ENCODE peak calls at places on chromosome 7, in four cellular contexts. D, V, P and T are unnamed samples.
A peak's percentile ranks its signal among the peaks of the same experiment; 100 is the strongest.

GRCh38 chr7:4817178-4817905 is 41.9 kb downstream of the AP5Z1 start:
- DNase-seq in D (no peak), V (no peak), P (no peak), T (no peak)

GRCh38 chr7:80481196-80481884 is 30.5 kb downstream of the GNAT3 start:
- DNase-seq in D (no peak), V (no peak), P (no peak), T (no peak)

GRCh38 chr7:151705744-151706567 is 171.0 kb downstream of the PRKAG2 start:
- DNase-seq in D (peak; percentile 30), V (peak; percentile 85), P (peak; percentile 55), T (peak; percentile 56)

GRCh38 chr7:19754521-19755116 is 18.8 kb downstream of the TMEM196 start:
- DNase-seq in D (peak; percentile 35), V (peak; percentile 12), P (peak; percentile 11), T (peak; percentile 51)

GRCh38 chr7:55052081-55052480 is 33.3 kb downstream of the EGFR start:
- DNase-seq in D (no peak), V (no peak), P (no peak), T (no peak)

GRCh38 chr7:139078399-139078798 is 31.1 kb downstream of the ZC3HAV1 start:
- DNase-seq in D (no peak), V (no peak), P (no peak), T (no peak)

GRCh38 chr7:140081774-140082425 is 19.1 kb upstream of the PARP12 start:
- DNase-seq in D (no peak), V (no peak), P (no peak), T (no peak)

GRCh38 chr7:75649462-75649861 is 89.3 kb downstream of the HIP1 start:
- DNase-seq in D (no peak), V (no peak), P (no peak), T (no peak)

GRCh38 chr7:128351296-128352123 is 7.8 kb upstream of the RBM28 start:
- DNase-seq in D (no peak), V (peak; percentile 48), P (no peak), T (no peak)

GRCh38 chr7:47266131-47266706 is 315.7 kb downstream of the TNS3 start:
- DNase-seq in D (peak; percentile 82), V (peak; percentile 83), P (peak; percentile 71), T (peak; percentile 32)

GRCh38 chr7:43458330-43458729 is 124.6 kb upstream of the STK17A start:
- DNase-seq in D (no peak), V (no peak), P (no peak), T (no peak)

GRCh38 chr7:93194368-93194767 is 31.9 kb downstream of the HEPACAM2 start:
- DNase-seq in D (peak; percentile 3), V (no peak), P (no peak), T (no peak)

GRCh38 chr7:54542920-54543539 is 855 bp downstream of the VSTM2A start:
- DNase-seq in D (no peak), V (peak; percentile 58), P (no peak), T (no peak)

GRCh38 chr7:127619681-127620405 is 1.9 kb upstream of the PAX4 start:
- DNase-seq in D (no peak), V (peak; percentile 41), P (peak; percentile 11), T (no peak)

GRCh38 chr7:71120096-71120495 is 11.8 kb upstream of the GALNT17 start:
- DNase-seq in D (no peak), V (no peak), P (no peak), T (no peak)

GRCh38 chr7:139675127-139676110 is 102.4 kb downstream of the HIPK2 start:
- DNase-seq in D (peak; percentile 95), V (no peak), P (no peak), T (no peak)

GRCh38 chr7:33185786-33186185 is 56.4 kb downstream of the BBS9 start:
- DNase-seq in D (peak; percentile 62), V (peak; percentile 63), P (peak; percentile 23), T (peak; percentile 34)

GRCh38 chr7:133364959-133365680 is 112.2 kb downstream of the EXOC4 start:
- DNase-seq in D (no peak), V (no peak), P (no peak), T (no peak)

GRCh38 chr7:151520419-151521229 is 929 bp upstream of the RHEB start:
- DNase-seq in D (no peak), V (peak; percentile 76), P (no peak), T (no peak)

GRCh38 chr7:2729893-2730716 is 42.1 kb downstream of the AMZ1 start:
- DNase-seq in D (no peak), V (no peak), P (no peak), T (no peak)

GRCh38 chr7:52634996-52635395 is 400.4 kb upstream of the POM121L12 start:
- DNase-seq in D (no peak), V (no peak), P (no peak), T (no peak)

GRCh38 chr7:4845740-4846142 is 16.1 kb downstream of the PAPOLB start:
- DNase-seq in D (no peak), V (peak; percentile 90), P (peak; percentile 59), T (no peak)

GRCh38 chr7:76220185-76221057 is 18.7 kb downstream of the SRRM3 start:
- DNase-seq in D (peak; percentile 49), V (peak; percentile 81), P (peak; percentile 46), T (no peak)

GRCh38 chr7:43758861-43759683 is 592 bp downstream of the BLVRA start:
- DNase-seq in D (no peak), V (peak; percentile 90), P (peak; percentile 51), T (no peak)

GRCh38 chr7:47233996-47234395 is 347.9 kb downstream of the TNS3 start:
- DNase-seq in D (no peak), V (no peak), P (no peak), T (no peak)

GRCh38 chr7:158109364-158110033 is 478.1 kb downstream of the PTPRN2 start:
- DNase-seq in D (no peak), V (no peak), P (no peak), T (no peak)

GRCh38 chr7:98368721-98369120 is 32.2 kb downstream of the BAIAP2L1 start:
- DNase-seq in D (no peak), V (no peak), P (no peak), T (no peak)

GRCh38 chr7:129865093-129865931 is 87.4 kb downstream of the UBE2H start:
- DNase-seq in D (no peak), V (no peak), P (no peak), T (no peak)

GRCh38 chr7:97971120-97971989 is 18.6 kb downstream of the OCM2 start:
- DNase-seq in D (peak; percentile 40), V (peak; percentile 55), P (peak; percentile 26), T (no peak)

GRCh38 chr7:3787717-3788311 is 486.8 kb downstream of the SDK1 start:
- DNase-seq in D (no peak), V (no peak), P (no peak), T (no peak)

DNA sequence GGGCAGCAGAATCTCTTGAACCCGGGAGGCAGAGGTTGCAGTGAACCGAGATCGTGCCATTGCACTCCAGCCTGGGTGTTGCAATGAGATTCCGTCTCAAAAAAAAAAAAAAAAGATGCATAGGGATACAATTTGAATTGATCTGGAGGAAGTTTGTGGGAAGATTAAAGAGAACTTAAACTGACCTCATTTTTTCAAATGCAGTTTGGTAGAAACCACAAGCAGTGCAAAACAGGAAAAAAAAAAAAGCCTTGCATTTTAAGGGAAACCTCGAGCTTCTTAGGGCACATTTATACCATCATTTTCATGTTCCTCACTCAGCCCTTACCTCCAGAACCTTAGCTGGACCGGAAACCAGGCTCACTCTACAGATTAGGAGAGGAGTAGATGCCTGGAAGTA is 2.8 kb downstream of the KCTD7 start:
- DNase-seq in D (no peak), V (no peak), P (no peak), T (no peak)
- H3K4me1 ChIP-seq in D (peaks cover 26% of the 10 kb centered on the region), V (peaks cover 15% of the 10 kb centered on the region), P (peaks cover 14% of the 10 kb centered on the region), T (peaks cover 13% of the 10 kb centered on the region)

GRCh38 chr7:79063019-79063698 is 390.3 kb downstream of the MAGI2 start:
- DNase-seq in D (no peak), V (peak; percentile 6), P (no peak), T (no peak)

GRCh38 chr7:79060498-79060897 is 393.0 kb downstream of the MAGI2 start:
- DNase-seq in D (no peak), V (no peak), P (no peak), T (no peak)

DNA sequence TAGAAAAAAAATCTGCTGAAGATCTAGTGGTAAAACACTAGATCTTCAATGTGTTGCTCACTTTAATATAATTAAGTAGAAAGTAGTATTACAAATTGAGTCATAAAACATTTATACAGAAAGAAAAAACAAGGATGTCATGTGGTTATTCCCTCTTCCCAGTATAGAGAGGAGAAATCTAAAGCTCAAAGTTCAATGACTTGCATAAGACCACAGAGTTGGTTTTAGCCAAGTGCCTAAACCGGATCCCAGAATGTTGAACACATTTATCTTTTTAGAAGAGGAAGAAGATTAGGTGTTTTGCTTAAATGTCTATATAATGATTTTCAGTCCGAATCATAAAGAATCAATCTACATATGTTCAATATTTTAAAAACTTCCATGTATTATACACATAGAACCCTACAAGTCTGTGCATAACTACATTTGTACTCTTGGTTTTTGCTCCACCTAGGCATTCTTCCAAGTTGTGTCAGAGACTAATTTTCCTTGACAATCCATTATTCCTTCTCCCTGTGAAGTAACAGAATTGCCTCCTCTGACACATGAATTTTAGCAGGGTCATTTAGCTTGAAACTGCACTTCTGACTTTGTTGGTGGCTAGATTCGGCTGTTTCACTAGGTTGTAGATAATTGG is 389.2 kb downstream of the MAGI2 start:
- DNase-seq in D (peak; percentile 10), V (no peak), P (no peak), T (no peak)
- TF ChIP-seq ELF1 in D (no peak), V (no peak), P (no peak), T (no peak)

GRCh38 chr7:50268990-50269389 is 35.5 kb upstream of the IKZF1 start:
- DNase-seq in D (no peak), V (no peak), P (no peak), T (no peak)
- H3K4me1 ChIP-seq in D (no peaks in the 10 kb centered on the region), V (no peaks in the 10 kb centered on the region), P (peaks cover 33% of the 10 kb centered on the region), T (no peaks in the 10 kb centered on the region)

DNA sequence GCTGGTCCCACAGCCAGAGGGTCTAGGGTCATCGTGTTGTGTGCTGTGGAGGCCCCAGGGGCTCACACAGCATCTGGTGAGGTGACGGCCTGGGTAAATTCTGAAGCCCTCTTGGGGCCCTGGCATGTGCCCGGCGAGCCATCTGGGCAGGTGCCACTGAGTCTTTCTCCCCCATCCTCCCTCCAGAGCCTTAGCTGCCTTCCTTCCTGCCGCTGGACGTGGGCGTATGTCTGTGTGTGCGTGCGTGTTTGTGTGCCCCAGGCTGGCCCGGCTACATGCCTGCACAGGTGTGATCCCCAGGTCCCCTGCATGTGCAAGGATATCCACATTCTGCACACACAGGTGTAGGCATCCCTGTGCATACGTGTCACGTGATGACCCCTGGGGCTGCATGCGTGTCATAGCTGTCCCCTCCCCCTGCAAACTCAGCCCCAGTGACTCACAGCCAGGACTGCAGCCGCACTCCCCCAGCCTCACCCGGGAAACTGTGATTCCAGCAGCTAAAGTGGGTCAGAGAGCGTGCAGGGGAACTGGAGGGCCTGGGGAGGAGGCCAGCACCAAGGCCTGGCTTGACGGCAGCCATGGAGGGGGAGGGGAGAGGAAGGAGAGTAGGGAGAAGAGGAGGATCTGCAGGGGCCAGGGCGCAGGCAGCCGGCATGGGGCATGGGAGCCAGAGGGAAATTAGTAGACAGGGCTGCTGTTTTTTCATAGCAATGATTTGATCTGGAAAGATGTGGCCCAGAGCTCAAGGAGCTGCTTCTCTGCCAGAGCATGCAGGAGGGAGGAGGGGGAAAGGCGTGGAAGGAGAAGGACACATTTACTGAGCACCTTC is 46.4 kb downstream of the ELFN1 start:
- DNase-seq in D (peak; percentile 44), V (peak; percentile 86), P (peak; percentile 37), T (no peak)
- TF ChIP-seq ELF1 in D (no peak), V (no peak), P (no peak), T (no peak)